ENCODE peak calls at places on chromosomes 4 and X, in eight cellular contexts. Y is hepatocyte; N is fibroblast of lung; U is breast epithelium; P is CD8-positive, alpha-beta T cell; B is transverse colon; R is GM23248; E is neural progenitor cell. I is an unnamed sample.

GRCh38 chr4:19982556-19982955 is 269.1 kb upstream of the SLIT2 start:
- DNase-seq in U (no peak), E (no peak), R (peak), B (no peak), N (peak), Y (no peak), P (no peak), I (no peak)

GRCh38 chr4:146142768-146143167 is 32.8 kb upstream of the LSM6 start:
- DNase-seq in P (no peak), E (no peak), B (no peak), N (no peak), Y (no peak), U (no peak), R (no peak), I (no peak)

GRCh38 chrX:97850911-97851310 is 967.2 kb downstream of the RPA4 start:
- DNase-seq in Y (no peak), P (no peak), U (no peak), B (no peak), N (no peak), E (no peak), R (no peak), I (no peak)

GRCh38 chr4:186684889-186685309 is 38.8 kb downstream of the FAT1 start:
- DNase-seq in U (no peak), Y (peak), B (no peak), N (no peak), R (no peak), E (peak), P (no peak), I (no peak)

GRCh38 chrX:18290200-18290599 is 64.3 kb downstream of the SCML2 start:
- DNase-seq in Y (no peak), P (no peak), U (no peak), E (peak), R (no peak), N (peak), B (no peak), I (no peak)

GRCh38 chr4:59818656-59819055 is 1381.5 kb upstream of the ADGRL3 start:
- DNase-seq in R (no peak), P (no peak), Y (no peak), B (no peak), E (no peak), N (peak), U (no peak), I (peak)

GRCh38 chrX:97672138-97672537 is 788.4 kb downstream of the RPA4 start:
- DNase-seq in P (no peak), R (no peak), N (no peak), Y (no peak), E (no peak), U (no peak), B (peak), I (no peak)

GRCh38 chr4:76738081-76738931 is 159.6 kb downstream of the SOWAHB start:
- DNase-seq in R (peak), E (no peak), N (peak), P (no peak), Y (peak), U (no peak), B (no peak), I (no peak)

DNA sequence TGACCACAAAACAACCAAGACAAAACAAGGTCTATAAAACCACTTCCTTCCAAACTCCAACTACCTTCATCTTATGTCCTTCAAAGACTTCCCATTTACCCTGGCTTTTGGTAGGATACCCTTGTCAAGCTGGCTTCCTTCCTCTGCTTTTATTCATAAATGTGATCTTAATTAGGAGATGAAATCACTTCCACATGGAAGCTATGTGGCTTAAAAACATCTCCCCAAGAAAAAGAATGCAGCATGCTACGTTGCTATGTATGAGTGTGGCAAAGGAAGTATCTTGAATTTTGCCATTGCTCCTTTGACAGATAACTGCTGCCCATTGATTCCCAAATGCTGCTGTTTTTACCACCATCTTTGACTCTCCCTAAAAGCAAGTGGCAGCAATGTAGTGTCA is 46.4 kb upstream of the VEGFD start:
- DNase-seq in N (no peak), B (no peak), P (no peak), Y (no peak), E (no peak), R (peak), U (no peak), I (no peak)
- H3K27ac ChIP-seq in N (no peak), B (no peak), P (no peak), Y (no peak), E (no peak), R (no peak), U (no peak), I (no peak)

GRCh38 chrX:128216364-128216763 is 164.2 kb upstream of the ACTRT1 start:
- DNase-seq in N (no peak), U (no peak), E (no peak), Y (no peak), R (no peak), B (no peak), P (no peak), I (no peak)
- H3K27ac ChIP-seq in N (no peak), U (no peak), E (no peak), Y (no peak), R (no peak), B (no peak), P (no peak), I (no peak)

DNA sequence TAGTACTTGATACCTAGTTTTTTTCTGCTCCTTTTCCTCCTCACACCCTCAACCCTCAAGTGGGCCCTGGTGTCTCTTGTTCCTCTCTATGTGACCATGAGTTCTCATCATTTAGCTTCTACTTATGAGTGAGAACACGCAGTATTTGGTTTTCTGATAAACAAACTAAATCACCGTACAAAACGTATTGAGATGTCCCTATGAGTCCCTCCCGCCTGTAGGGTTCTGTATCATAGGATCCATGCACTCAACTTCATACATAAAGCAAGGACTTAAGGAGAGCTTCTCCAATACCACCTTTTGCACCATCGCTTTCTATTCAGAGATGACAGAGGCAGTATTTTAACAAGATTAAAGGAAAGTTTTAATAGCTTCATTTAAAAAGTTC is 550 bp upstream of the RAB9A start:
- DNase-seq in P (no peak), N (no peak), U (no peak), R (no peak), Y (no peak), B (no peak), E (no peak), I (no peak)
- H3K27ac ChIP-seq in P (peak), N (no peak), U (peak), R (peak), Y (peak), B (peak), E (no peak), I (peak)

GRCh38 chrX:150298841-150299551 is 64.1 kb upstream of the MAMLD1 start:
- DNase-seq in R (no peak), Y (no peak), B (no peak), E (no peak), N (no peak), U (no peak), P (no peak), I (no peak)
- H3K27ac ChIP-seq in R (no peak), Y (no peak), B (no peak), E (no peak), N (no peak), U (no peak), P (no peak), I (no peak)

GRCh38 chr4:108532187-108532586 is 88.2 kb upstream of the RPL34 start:
- DNase-seq in P (no peak), N (no peak), E (no peak), B (peak), R (no peak), Y (no peak), U (no peak), I (no peak)

GRCh38 chr4:108527729-108528128 is 92.6 kb upstream of the RPL34 start:
- DNase-seq in Y (no peak), R (no peak), B (no peak), P (peak), N (no peak), U (no peak), E (no peak), I (peak)

GRCh38 chr4:108531461-108531860 is 88.9 kb upstream of the RPL34 start:
- DNase-seq in B (no peak), R (no peak), Y (no peak), N (no peak), P (no peak), U (no peak), E (no peak), I (no peak)

GRCh38 chr4:108529984-108530901 is 90.1 kb upstream of the RPL34 start:
- DNase-seq in Y (no peak), P (no peak), N (no peak), R (no peak), B (no peak), U (no peak), E (no peak), I (no peak)

DNA sequence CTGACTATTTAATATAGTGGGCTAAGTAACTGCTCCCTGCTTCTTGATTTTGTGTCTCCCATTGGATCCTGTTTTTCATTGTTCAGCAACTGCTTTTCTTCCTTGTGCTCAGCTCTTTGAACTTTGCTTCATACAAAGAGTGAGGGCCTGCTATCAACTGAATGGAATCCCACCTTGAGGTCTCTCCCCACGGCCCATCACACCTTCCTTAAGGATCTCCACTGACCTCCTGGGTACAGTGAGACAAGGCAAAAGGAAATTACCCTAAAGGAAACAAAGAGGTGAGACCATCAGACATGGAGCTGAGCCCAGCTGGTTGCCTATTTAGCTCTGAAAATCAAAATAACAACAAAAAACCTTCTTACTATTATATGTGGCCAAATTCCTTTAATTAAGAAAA is 91.3 kb upstream of the RPL34 start:
- DNase-seq in P (no peak), Y (no peak), N (no peak), E (no peak), U (no peak), R (no peak), B (no peak), I (no peak)
- H3K27ac ChIP-seq in P (no peak), Y (no peak), N (no peak), E (no peak), U (no peak), R (no peak), B (no peak), I (peak)